ENCODE peak calls at places on chromosome X, in eight cellular contexts. L is gastrocnemius medialis, V is H1, J is neuronal stem cell, Y is cardiac muscle cell, K is breast epithelium, H is Caco-2, X is transverse colon. M is an unnamed sample.
A peak's percentile ranks its signal among the peaks of the same experiment; 100 is the strongest.

GRCh38 chrX:12210196-12210815 is 72.0 kb downstream of the FRMPD4 start:
- DNase-seq in L (no peak), V (no peak), J (no peak), Y (no peak), K (no peak), H (no peak), X (peak; percentile 12), M (no peak)

GRCh38 chrX:49106930-49107329 is 16.6 kb downstream of the GPKOW start:
- DNase-seq in L (no peak), V (no peak), J (no peak), Y (peak; percentile 22), K (no peak), H (peak; percentile 46), X (no peak), M (no peak)

GRCh38 chrX:66676990-66677389 is 38.1 kb upstream of the EDA2R start:
- DNase-seq in L (no peak), V (no peak), J (no peak), Y (no peak), K (no peak), H (no peak), X (no peak), M (no peak)

GRCh38 chrX:132692066-132692465 is 203.2 kb upstream of the MBNL3 start:
- DNase-seq in L (no peak), V (no peak), J (no peak), Y (no peak), K (no peak), H (no peak), X (no peak), M (no peak)

GRCh38 chrX:67543818-67544217 is at the start of gene AR:
- DNase-seq in L (peak; percentile 39), V (peak; percentile 43), J (peak; percentile 62), Y (peak; percentile 43), K (peak; percentile 80), H (peak; percentile 59), X (peak; percentile 26), M (peak; percentile 17)

GRCh38 chrX:107940095-107940494 is 42.1 kb downstream of the TEX13B start:
- DNase-seq in L (no peak), V (no peak), J (no peak), Y (no peak), K (no peak), H (no peak), X (no peak), M (no peak)

GRCh38 chrX:15598031-15598430 is 2.7 kb downstream of the ACE2 start:
- DNase-seq in L (no peak), V (no peak), J (no peak), Y (peak; percentile 70), K (no peak), H (peak; percentile 12), X (no peak), M (no peak)

GRCh38 chrX:66638591-66639500 is at the start of gene EDA2R:
- DNase-seq in L (no peak), V (peak; percentile 9), J (peak; percentile 71), Y (peak; percentile 74), K (no peak), H (no peak), X (peak; percentile 13), M (peak; percentile 73)

GRCh38 chrX:150365051-150365952 is 2.2 kb downstream of the MAMLD1 start:
- DNase-seq in L (peak; percentile 29), V (no peak), J (peak; percentile 57), Y (peak; percentile 63), K (peak; percentile 54), H (no peak), X (peak; percentile 65), M (peak; percentile 80)

GRCh38 chrX:109997786-109998452 is 5.0 kb upstream of the TMEM164 start:
- DNase-seq in L (no peak), V (no peak), J (no peak), Y (no peak), K (no peak), H (no peak), X (no peak), M (no peak)

GRCh38 chrX:37697169-37697760 is 11.7 kb downstream of the XK start:
- DNase-seq in L (no peak), V (no peak), J (no peak), Y (no peak), K (no peak), H (no peak), X (no peak), M (no peak)

GRCh38 chrX:118272237-118272636 is 73.7 kb upstream of the WDR44 start:
- DNase-seq in L (no peak), V (no peak), J (no peak), Y (no peak), K (no peak), H (no peak), X (no peak), M (no peak)

GRCh38 chrX:124981420-124981819 is 338.3 kb upstream of the TEX13C start:
- DNase-seq in L (no peak), V (no peak), J (no peak), Y (no peak), K (no peak), H (no peak), X (no peak), M (no peak)

GRCh38 chrX:101265869-101266428 is 25.2 kb downstream of the TAF7L start:
- DNase-seq in L (no peak), V (no peak), J (no peak), Y (no peak), K (no peak), H (no peak), X (no peak), M (no peak)
- H3K9me3 ChIP-seq in L (no peaks in the 10 kb centered on the region), V (no peaks in the 10 kb centered on the region), J (no peaks in the 10 kb centered on the region), Y (no peaks in the 10 kb centered on the region), K (no peaks in the 10 kb centered on the region), H (no peaks in the 10 kb centered on the region), X (no peaks in the 10 kb centered on the region), M (no peaks in the 10 kb centered on the region)

DNA sequence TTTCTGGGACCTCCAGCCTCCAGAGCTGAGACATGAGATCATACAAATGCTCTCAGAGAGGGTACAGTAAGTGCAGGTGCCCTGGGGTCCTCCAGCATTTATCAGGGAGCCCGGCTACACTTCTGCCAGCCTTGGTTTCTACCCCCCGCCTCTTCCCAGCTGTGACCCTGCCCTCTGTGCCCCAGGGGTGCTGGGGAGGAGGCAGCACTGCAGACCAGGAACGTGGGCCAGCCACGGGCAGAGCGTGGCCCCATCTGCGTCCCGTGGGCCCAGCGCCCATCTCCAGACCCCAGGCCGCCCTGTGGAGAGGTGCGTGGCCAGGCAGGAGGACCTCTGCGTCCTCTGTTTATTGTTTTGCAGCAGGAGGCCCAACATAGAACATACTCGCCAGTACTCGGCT is 6.1 kb downstream of the SLC25A6 start:
- DNase-seq in L (no peak), V (no peak), J (no peak), Y (no peak), K (peak; percentile 30), H (no peak), X (no peak), M (no peak)
- H3K36me3 ChIP-seq in L (peaks cover 70% of the 10 kb centered on the region), V (peaks cover 66% of the 10 kb centered on the region), J (peaks cover 78% of the 10 kb centered on the region), Y (peaks cover 53% of the 10 kb centered on the region), K (no peaks in the 10 kb centered on the region), H (peaks cover 16% of the 10 kb centered on the region), X (peaks cover 55% of the 10 kb centered on the region), M (peaks cover 61% of the 10 kb centered on the region)

GRCh38 chrX:40074959-40075332 is 22.8 kb downstream of the BCOR start:
- DNase-seq in L (no peak), V (no peak), J (no peak), Y (no peak), K (no peak), H (no peak), X (no peak), M (no peak)

GRCh38 chrX:40077906-40078305 is 19.9 kb downstream of the BCOR start:
- DNase-seq in L (no peak), V (no peak), J (no peak), Y (no peak), K (no peak), H (no peak), X (no peak), M (no peak)

GRCh38 chrX:40077176-40077575 is 20.6 kb downstream of the BCOR start:
- DNase-seq in L (no peak), V (no peak), J (no peak), Y (no peak), K (no peak), H (no peak), X (no peak), M (no peak)

GRCh38 chrX:40078489-40079288 is 19.1 kb downstream of the BCOR start:
- DNase-seq in L (no peak), V (no peak), J (no peak), Y (no peak), K (no peak), H (no peak), X (no peak), M (no peak)

GRCh38 chrX:40076750-40077149 is 21.0 kb downstream of the BCOR start:
- DNase-seq in L (no peak), V (no peak), J (no peak), Y (no peak), K (no peak), H (no peak), X (no peak), M (no peak)
- H3K4me1 ChIP-seq in L (no peaks in the 10 kb centered on the region), V (peaks cover 22% of the 10 kb centered on the region), J (peaks cover 14% of the 10 kb centered on the region), Y (no peaks in the 10 kb centered on the region), K (no peaks in the 10 kb centered on the region), H (no peaks in the 10 kb centered on the region), X (peaks cover 1% of the 10 kb centered on the region), M (peaks cover 1% of the 10 kb centered on the region)

GRCh38 chrX:153353416-153353815 is 19.5 kb downstream of the ZNF275 start:
- DNase-seq in L (no peak), V (no peak), J (no peak), Y (no peak), K (no peak), H (no peak), X (no peak), M (no peak)
- H3K9me3 ChIP-seq in L (no peaks in the 10 kb centered on the region), V (peaks cover 7% of the 10 kb centered on the region), J (no peaks in the 10 kb centered on the region), Y (no peaks in the 10 kb centered on the region), K (peaks cover 7% of the 10 kb centered on the region), H (no peaks in the 10 kb centered on the region), X (no peaks in the 10 kb centered on the region), M (no peaks in the 10 kb centered on the region)

DNA sequence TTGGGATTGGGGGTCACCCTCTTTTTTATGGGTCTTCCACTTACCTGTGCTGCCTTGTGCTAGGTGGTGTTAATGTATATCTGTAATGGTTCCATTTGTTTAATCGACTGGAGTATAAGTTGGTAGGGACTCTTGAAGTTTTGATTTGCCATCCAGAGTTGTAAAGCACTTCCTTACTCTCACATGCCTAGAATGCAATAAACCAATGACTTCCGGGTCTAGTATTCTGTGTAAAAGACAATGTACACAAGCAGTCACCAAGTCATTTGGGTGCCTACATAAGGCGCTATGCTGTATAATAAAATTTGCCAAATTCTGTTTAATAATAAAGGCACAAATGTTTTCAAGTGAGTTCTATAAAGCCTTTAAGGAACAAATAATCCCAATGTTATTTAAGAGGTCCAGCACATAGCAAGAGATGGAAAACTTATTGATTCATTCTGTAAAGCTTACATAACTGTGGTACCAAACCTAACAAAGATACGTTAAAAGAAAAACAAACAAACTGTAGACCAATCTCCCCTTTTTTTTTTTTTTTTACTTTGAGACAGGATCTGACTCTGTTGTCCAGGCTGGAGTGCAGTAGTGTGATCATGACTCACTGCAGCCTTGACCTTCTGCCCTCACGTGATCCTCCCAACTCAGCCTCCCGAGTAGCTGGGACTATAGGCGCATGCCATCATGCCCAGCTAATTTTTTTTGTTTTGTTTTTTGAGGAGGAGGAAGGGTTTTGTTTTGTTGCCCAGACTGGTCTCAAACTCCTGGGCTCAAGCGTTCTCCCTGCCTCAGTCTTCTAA is 41.5 kb upstream of the HPRT1 start:
- DNase-seq in L (no peak), V (no peak), J (no peak), Y (no peak), K (no peak), H (no peak), X (no peak), M (no peak)
- H3K36me3 ChIP-seq in L (peaks cover 7% of the 10 kb centered on the region), V (no peaks in the 10 kb centered on the region), J (peaks cover 96% of the 10 kb centered on the region), Y (peaks cover 61% of the 10 kb centered on the region), K (peaks cover 4% of the 10 kb centered on the region), H (no peaks in the 10 kb centered on the region), X (no peaks in the 10 kb centered on the region), M (no peaks in the 10 kb centered on the region)

GRCh38 chrX:97597954-97598353 is 714.2 kb downstream of the RPA4 start:
- DNase-seq in L (no peak), V (peak; percentile 19), J (no peak), Y (no peak), K (no peak), H (no peak), X (no peak), M (no peak)
- H3K4me1 ChIP-seq in L (no peaks in the 10 kb centered on the region), V (peaks cover 7% of the 10 kb centered on the region), J (no peaks in the 10 kb centered on the region), Y (peaks cover 5% of the 10 kb centered on the region), K (no peaks in the 10 kb centered on the region), H (no peaks in the 10 kb centered on the region), X (no peaks in the 10 kb centered on the region), M (no peaks in the 10 kb centered on the region)